ENCODE peak calls at places on chromosomes 5 and 9, in seven cellular contexts. F, E, S, U, P, D and L are unnamed samples.

GRCh38 chr5:163567811-163568210 is 62.4 kb downstream of the MAT2B start:
- DNase-seq in E (no peak), F (no peak), S (no peak), U (no peak), D (no peak), P (no peak), L (no peak)

GRCh38 chr9:68462004-68462775 is 78.5 kb downstream of the TMEM252 start:
- DNase-seq in D (no peak), E (peak; percentile 44), P (peak; percentile 11), F (no peak), U (no peak), S (no peak), L (no peak)

GRCh38 chr5:90334746-90335145 is 74.8 kb downstream of the CETN3 start:
- DNase-seq in S (no peak), D (no peak), F (no peak), U (no peak), P (no peak), E (no peak), L (no peak)

GRCh38 chr5:179967489-179967888 is 59.8 kb upstream of the TBC1D9B start:
- DNase-seq in E (no peak), S (no peak), P (no peak), D (no peak), U (no peak), F (no peak), L (no peak)

GRCh38 chr9:84697494-84698114 is 28.1 kb downstream of the NTRK2 start:
- DNase-seq in D (peak; percentile 63), S (peak; percentile 54), P (peak; percentile 61), U (peak; percentile 67), F (peak; percentile 46), E (peak; percentile 94), L (peak; percentile 44)

GRCh38 chr5:142315231-142315900 is 9.5 kb downstream of the SPRY4 start:
- DNase-seq in F (no peak), D (no peak), E (no peak), S (no peak), P (no peak), U (no peak), L (no peak)

GRCh38 chr5:5018560-5018935 is 121.6 kb upstream of the ADAMTS16 start:
- DNase-seq in E (no peak), D (no peak), P (no peak), U (no peak), F (peak; percentile 3), S (no peak), L (no peak)

GRCh38 chr9:121242219-121242954 is 25.6 kb upstream of the GSN start:
- DNase-seq in S (no peak), P (no peak), U (no peak), F (no peak), E (no peak), D (no peak), L (no peak)

GRCh38 chr9:4334439-4334838 is 34.6 kb upstream of the GLIS3 start:
- DNase-seq in P (no peak), F (peak; percentile 58), S (no peak), D (peak; percentile 79), E (peak; percentile 71), U (peak; percentile 83), L (peak; percentile 78)

GRCh38 chr9:98971168-98971914 is 27.6 kb downstream of the COL15A1 start:
- DNase-seq in E (no peak), F (peak; percentile 49), U (no peak), D (no peak), S (no peak), P (peak; percentile 26), L (peak; percentile 22)

GRCh38 chr5:92616085-92616484 is 964.9 kb downstream of the NR2F1-AS1 start:
- DNase-seq in S (no peak), P (no peak), U (no peak), E (no peak), F (no peak), D (no peak), L (no peak)

GRCh38 chr9:120445974-120446373 is 134.0 kb downstream of the CDK5RAP2 start:
- DNase-seq in D (no peak), U (no peak), E (no peak), S (no peak), P (no peak), F (peak; percentile 32), L (no peak)

GRCh38 chr9:134968011-134968822 is 50.5 kb upstream of the FCN1 start:
- DNase-seq in U (no peak), D (no peak), F (no peak), P (peak; percentile 49), E (peak; percentile 33), S (no peak), L (no peak)

GRCh38 chr9:104871961-104872527 is 55.9 kb downstream of the ABCA1 start:
- DNase-seq in F (peak; percentile 19), S (no peak), D (no peak), P (no peak), E (no peak), U (no peak), L (peak; percentile 22)

GRCh38 chr9:97529363-97530076 is 28.1 kb downstream of the TMOD1 start:
- DNase-seq in E (no peak), U (no peak), F (peak; percentile 55), S (no peak), D (peak; percentile 82), P (no peak), L (peak; percentile 78)

GRCh38 chr9:116271991-116272390 is 118.4 kb downstream of the PAPPA start:
- DNase-seq in S (no peak), U (no peak), D (no peak), E (peak; percentile 94), F (no peak), P (peak; percentile 30), L (no peak)

GRCh38 chr9:136537411-136537810 is 8.4 kb downstream of the NOTCH1 start:
- DNase-seq in D (no peak), E (no peak), F (no peak), U (no peak), P (no peak), S (no peak), L (no peak)

GRCh38 chr9:136539427-136540412 is 6.1 kb downstream of the NOTCH1 start:
- DNase-seq in U (peak; percentile 83), D (peak; percentile 96), S (peak; percentile 67), F (peak; percentile 94), P (no peak), E (peak; percentile 70), L (peak; percentile 77)

GRCh38 chr9:136536721-136537241 is 9.1 kb downstream of the NOTCH1 start:
- DNase-seq in D (no peak), U (no peak), S (no peak), F (no peak), P (no peak), E (peak; percentile 66), L (no peak)

GRCh38 chr9:136537896-136538598 is 7.8 kb downstream of the NOTCH1 start:
- DNase-seq in F (peak; percentile 42), U (no peak), E (no peak), P (no peak), S (no peak), D (no peak), L (no peak)

GRCh38 chr9:136538599-136539426 is 7.0 kb downstream of the NOTCH1 start:
- DNase-seq in S (no peak), E (no peak), F (no peak), P (no peak), D (peak; percentile 74), U (no peak), L (peak; percentile 29)
- H3K36me3 ChIP-seq in S (no peaks in the 10 kb centered on the region), E (no peaks in the 10 kb centered on the region), F (no peaks in the 10 kb centered on the region), P (peaks cover 44% of the 10 kb centered on the region), D (no peaks in the 10 kb centered on the region), U (peaks cover 3% of the 10 kb centered on the region), L (peaks cover 62% of the 10 kb centered on the region)

GRCh38 chr9:88555581-88555980 is 20.6 kb downstream of the NXNL2 start:
- DNase-seq in P (no peak), E (no peak), U (no peak), F (no peak), D (no peak), S (no peak), L (no peak)
- H3K27me3 ChIP-seq in P (no peaks in the 10 kb centered on the region), E (no peaks in the 10 kb centered on the region), U (no peaks in the 10 kb centered on the region), F (no peaks in the 10 kb centered on the region), D (no peaks in the 10 kb centered on the region), S (no peaks in the 10 kb centered on the region), L (peaks cover 2% of the 10 kb centered on the region)

DNA sequence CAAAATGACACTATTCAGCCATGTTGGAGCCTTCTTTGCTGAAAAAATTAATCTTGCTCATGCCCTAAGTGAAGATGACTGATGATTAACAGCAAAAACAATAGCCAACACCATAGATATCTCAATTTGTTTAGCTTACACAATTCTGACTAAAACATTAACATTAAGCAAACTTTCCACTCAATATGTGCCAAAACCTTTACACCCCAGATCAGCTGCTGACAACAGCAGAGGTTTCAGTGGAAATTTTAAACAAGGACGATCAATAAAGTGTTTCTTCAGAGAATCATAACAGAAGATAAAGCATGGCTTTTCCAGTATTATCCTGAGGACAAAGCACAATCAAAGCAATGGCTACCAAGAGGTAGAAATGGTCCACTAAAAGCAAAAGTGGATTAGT is 254.4 kb upstream of the GRAMD2B start:
- DNase-seq in E (no peak), D (no peak), U (no peak), F (no peak), P (no peak), S (no peak), L (no peak)
- H3K36me3 ChIP-seq in E (no peaks in the 10 kb centered on the region), D (no peaks in the 10 kb centered on the region), U (no peaks in the 10 kb centered on the region), F (no peaks in the 10 kb centered on the region), P (no peaks in the 10 kb centered on the region), S (no peaks in the 10 kb centered on the region), L (no peaks in the 10 kb centered on the region)

GRCh38 chr5:174720612-174721521 is 3.5 kb upstream of the MSX2 start:
- DNase-seq in D (no peak), P (no peak), U (no peak), F (no peak), S (no peak), E (peak; percentile 80), L (no peak)
- H3K27me3 ChIP-seq in D (peaks cover 70% of the 10 kb centered on the region), P (peaks cover 78% of the 10 kb centered on the region), U (peaks cover 88% of the 10 kb centered on the region), F (peaks cover 29% of the 10 kb centered on the region), S (peaks cover 59% of the 10 kb centered on the region), E (peaks cover 90% of the 10 kb centered on the region), L (peaks cover 42% of the 10 kb centered on the region)

GRCh38 chr9:131201856-131202255 is 74.5 kb downstream of the FAM78A start:
- DNase-seq in D (no peak), F (no peak), S (no peak), U (no peak), P (no peak), E (no peak), L (no peak)
- H3K36me3 ChIP-seq in D (peaks cover 37% of the 10 kb centered on the region), F (peaks cover 37% of the 10 kb centered on the region), S (no peaks in the 10 kb centered on the region), U (peaks cover 54% of the 10 kb centered on the region), P (peaks cover 40% of the 10 kb centered on the region), E (peaks cover 11% of the 10 kb centered on the region), L (peaks cover 27% of the 10 kb centered on the region)